ENCODE peak calls at places on chromosome 16, in eight cellular contexts. One of them, this sample, is unnamed.

GRCh38 chr16:2785101-2785991 is 2.0 kb downstream of the PRSS33 start:
- DNase-seq in dermis microvascular lymphatic vessel endothelial cell: no peak
- DNase-seq in Caki2: no peak
- DNase-seq in hippocampal formation: no peak
- DNase-seq in activated CD4-positive, alpha-beta memory T cell treated with anti-CD3 and anti-CD28 coated beads for 36 hours: peak; percentile 44
- DNase-seq in NCI-H2081: no peak
- DNase-seq in AG08396: no peak
- DNase-seq in memory B cell: no peak
- DNase-seq in this sample: peak; percentile 53

GRCh38 chr16:68088130-68088972 is 3.2 kb downstream of the NFATC3 start:
- DNase-seq in dermis microvascular lymphatic vessel endothelial cell: no peak
- DNase-seq in Caki2: no peak
- DNase-seq in hippocampal formation: no peak
- DNase-seq in activated CD4-positive, alpha-beta memory T cell treated with anti-CD3 and anti-CD28 coated beads for 36 hours: no peak
- DNase-seq in NCI-H2081: no peak
- DNase-seq in AG08396: no peak
- DNase-seq in memory B cell: no peak
- DNase-seq in this sample: no peak

GRCh38 chr16:86996081-86996480 is 321.1 kb downstream of the C16orf95 start:
- DNase-seq in dermis microvascular lymphatic vessel endothelial cell: no peak
- DNase-seq in Caki2: no peak
- DNase-seq in hippocampal formation: no peak
- DNase-seq in activated CD4-positive, alpha-beta memory T cell treated with anti-CD3 and anti-CD28 coated beads for 36 hours: no peak
- DNase-seq in NCI-H2081: no peak
- DNase-seq in AG08396: no peak
- DNase-seq in memory B cell: no peak
- DNase-seq in this sample: no peak

GRCh38 chr16:66205287-66206167 is 161.0 kb upstream of the CDH5 start:
- DNase-seq in dermis microvascular lymphatic vessel endothelial cell: no peak
- DNase-seq in Caki2: no peak
- DNase-seq in hippocampal formation: no peak
- DNase-seq in activated CD4-positive, alpha-beta memory T cell treated with anti-CD3 and anti-CD28 coated beads for 36 hours: no peak
- DNase-seq in NCI-H2081: no peak
- DNase-seq in AG08396: no peak
- DNase-seq in memory B cell: no peak
- DNase-seq in this sample: no peak

GRCh38 chr16:89489040-89489721 is 1.2 kb downstream of the ANKRD11 start:
- DNase-seq in dermis microvascular lymphatic vessel endothelial cell: peak; percentile 63
- DNase-seq in Caki2: peak; percentile 83
- DNase-seq in hippocampal formation: peak; percentile 64
- DNase-seq in activated CD4-positive, alpha-beta memory T cell treated with anti-CD3 and anti-CD28 coated beads for 36 hours: peak; percentile 91
- DNase-seq in NCI-H2081: peak; percentile 71
- DNase-seq in AG08396: peak; percentile 86
- DNase-seq in memory B cell: peak; percentile 74
- DNase-seq in this sample: peak; percentile 85

GRCh38 chr16:4481526-4481925 is 5.3 kb downstream of the HMOX2 start:
- DNase-seq in dermis microvascular lymphatic vessel endothelial cell: no peak
- DNase-seq in Caki2: no peak
- DNase-seq in hippocampal formation: no peak
- DNase-seq in activated CD4-positive, alpha-beta memory T cell treated with anti-CD3 and anti-CD28 coated beads for 36 hours: no peak
- DNase-seq in NCI-H2081: no peak
- DNase-seq in AG08396: no peak
- DNase-seq in memory B cell: no peak
- DNase-seq in this sample: no peak

GRCh38 chr16:50718761-50719400 is 23.0 kb upstream of the CYLD start:
- DNase-seq in dermis microvascular lymphatic vessel endothelial cell: no peak
- DNase-seq in Caki2: no peak
- DNase-seq in hippocampal formation: no peak
- DNase-seq in activated CD4-positive, alpha-beta memory T cell treated with anti-CD3 and anti-CD28 coated beads for 36 hours: no peak
- DNase-seq in NCI-H2081: no peak
- DNase-seq in AG08396: no peak
- DNase-seq in memory B cell: no peak
- DNase-seq in this sample: no peak

GRCh38 chr16:80948886-80949502 is 57.7 kb downstream of the CMC2 start:
- DNase-seq in dermis microvascular lymphatic vessel endothelial cell: no peak
- DNase-seq in Caki2: no peak
- DNase-seq in hippocampal formation: peak; percentile 20
- DNase-seq in activated CD4-positive, alpha-beta memory T cell treated with anti-CD3 and anti-CD28 coated beads for 36 hours: peak; percentile 69
- DNase-seq in NCI-H2081: no peak
- DNase-seq in AG08396: peak; percentile 47
- DNase-seq in memory B cell: no peak
- DNase-seq in this sample: peak; percentile 62

GRCh38 chr16:85227262-85227923 is 115.1 kb upstream of the CIBAR2 start:
- DNase-seq in dermis microvascular lymphatic vessel endothelial cell: no peak
- DNase-seq in Caki2: peak; percentile 32
- DNase-seq in hippocampal formation: no peak
- DNase-seq in activated CD4-positive, alpha-beta memory T cell treated with anti-CD3 and anti-CD28 coated beads for 36 hours: no peak
- DNase-seq in NCI-H2081: no peak
- DNase-seq in AG08396: no peak
- DNase-seq in memory B cell: no peak
- DNase-seq in this sample: no peak

GRCh38 chr16:2963074-2963610 is 933 bp upstream of the KREMEN2 start:
- DNase-seq in dermis microvascular lymphatic vessel endothelial cell: no peak
- DNase-seq in Caki2: no peak
- DNase-seq in hippocampal formation: no peak
- DNase-seq in activated CD4-positive, alpha-beta memory T cell treated with anti-CD3 and anti-CD28 coated beads for 36 hours: no peak
- DNase-seq in NCI-H2081: no peak
- DNase-seq in AG08396: no peak
- DNase-seq in memory B cell: no peak
- DNase-seq in this sample: no peak

GRCh38 chr16:77840623-77841274 is 52.4 kb downstream of the VAT1L start:
- DNase-seq in dermis microvascular lymphatic vessel endothelial cell: no peak
- DNase-seq in Caki2: no peak
- DNase-seq in hippocampal formation: no peak
- DNase-seq in activated CD4-positive, alpha-beta memory T cell treated with anti-CD3 and anti-CD28 coated beads for 36 hours: no peak
- DNase-seq in NCI-H2081: no peak
- DNase-seq in AG08396: no peak
- DNase-seq in memory B cell: no peak
- DNase-seq in this sample: no peak

GRCh38 chr16:89140401-89140800 is 31.1 kb upstream of the CDH15 start:
- DNase-seq in dermis microvascular lymphatic vessel endothelial cell: no peak
- DNase-seq in Caki2: no peak
- DNase-seq in hippocampal formation: no peak
- DNase-seq in activated CD4-positive, alpha-beta memory T cell treated with anti-CD3 and anti-CD28 coated beads for 36 hours: no peak
- DNase-seq in NCI-H2081: no peak
- DNase-seq in AG08396: no peak
- DNase-seq in memory B cell: no peak
- DNase-seq in this sample: no peak

GRCh38 chr16:10828851-10829331 is 10.3 kb upstream of the TVP23A start:
- DNase-seq in dermis microvascular lymphatic vessel endothelial cell: peak; percentile 48
- DNase-seq in Caki2: no peak
- DNase-seq in hippocampal formation: peak; percentile 72
- DNase-seq in activated CD4-positive, alpha-beta memory T cell treated with anti-CD3 and anti-CD28 coated beads for 36 hours: no peak
- DNase-seq in NCI-H2081: peak; percentile 53
- DNase-seq in AG08396: peak; percentile 74
- DNase-seq in memory B cell: no peak
- DNase-seq in this sample: peak; percentile 35

GRCh38 chr16:27382187-27382855 is 19.7 kb upstream of the IL21R start:
- DNase-seq in dermis microvascular lymphatic vessel endothelial cell: no peak
- DNase-seq in Caki2: no peak
- DNase-seq in hippocampal formation: no peak
- DNase-seq in activated CD4-positive, alpha-beta memory T cell treated with anti-CD3 and anti-CD28 coated beads for 36 hours: no peak
- DNase-seq in NCI-H2081: no peak
- DNase-seq in AG08396: no peak
- DNase-seq in memory B cell: no peak
- DNase-seq in this sample: no peak

GRCh38 chr16:27704252-27704651 is 154.3 kb downstream of the KATNIP start:
- DNase-seq in dermis microvascular lymphatic vessel endothelial cell: peak; percentile 68
- DNase-seq in Caki2: no peak
- DNase-seq in hippocampal formation: no peak
- DNase-seq in activated CD4-positive, alpha-beta memory T cell treated with anti-CD3 and anti-CD28 coated beads for 36 hours: no peak
- DNase-seq in NCI-H2081: no peak
- DNase-seq in AG08396: no peak
- DNase-seq in memory B cell: no peak
- DNase-seq in this sample: no peak

GRCh38 chr16:56539667-56540066 is 19.8 kb upstream of the BBS2 start:
- DNase-seq in dermis microvascular lymphatic vessel endothelial cell: no peak
- DNase-seq in Caki2: no peak
- DNase-seq in hippocampal formation: no peak
- DNase-seq in activated CD4-positive, alpha-beta memory T cell treated with anti-CD3 and anti-CD28 coated beads for 36 hours: no peak
- DNase-seq in NCI-H2081: no peak
- DNase-seq in AG08396: no peak
- DNase-seq in memory B cell: no peak
- DNase-seq in this sample: no peak

GRCh38 chr16:31215287-31216115 is 1.4 kb downstream of the PYDC1 start:
- DNase-seq in dermis microvascular lymphatic vessel endothelial cell: no peak
- DNase-seq in Caki2: peak; percentile 72
- DNase-seq in hippocampal formation: no peak
- DNase-seq in activated CD4-positive, alpha-beta memory T cell treated with anti-CD3 and anti-CD28 coated beads for 36 hours: peak; percentile 32
- DNase-seq in NCI-H2081: no peak
- DNase-seq in AG08396: peak; percentile 96
- DNase-seq in memory B cell: peak; percentile 40
- DNase-seq in this sample: peak; percentile 64

GRCh38 chr16:80824623-80825364 is 20.4 kb upstream of the CDYL2 start:
- DNase-seq in dermis microvascular lymphatic vessel endothelial cell: peak; percentile 69
- DNase-seq in Caki2: peak; percentile 26
- DNase-seq in hippocampal formation: no peak
- DNase-seq in activated CD4-positive, alpha-beta memory T cell treated with anti-CD3 and anti-CD28 coated beads for 36 hours: peak; percentile 54
- DNase-seq in NCI-H2081: peak; percentile 30
- DNase-seq in AG08396: peak; percentile 34
- DNase-seq in memory B cell: no peak
- DNase-seq in this sample: no peak

GRCh38 chr16:87895641-87896141 is 26.4 kb upstream of the SLC7A5 start:
- DNase-seq in dermis microvascular lymphatic vessel endothelial cell: no peak
- DNase-seq in Caki2: no peak
- DNase-seq in hippocampal formation: no peak
- DNase-seq in activated CD4-positive, alpha-beta memory T cell treated with anti-CD3 and anti-CD28 coated beads for 36 hours: peak; percentile 96
- DNase-seq in NCI-H2081: no peak
- DNase-seq in AG08396: no peak
- DNase-seq in memory B cell: no peak
- DNase-seq in this sample: peak; percentile 46

GRCh38 chr16:88533381-88533831 is 36.8 kb upstream of the ZC3H18 start:
- DNase-seq in dermis microvascular lymphatic vessel endothelial cell: no peak
- DNase-seq in Caki2: no peak
- DNase-seq in hippocampal formation: peak; percentile 10
- DNase-seq in activated CD4-positive, alpha-beta memory T cell treated with anti-CD3 and anti-CD28 coated beads for 36 hours: no peak
- DNase-seq in NCI-H2081: no peak
- DNase-seq in AG08396: peak; percentile 67
- DNase-seq in memory B cell: no peak
- DNase-seq in this sample: no peak

GRCh38 chr16:50411034-50411433 is 42.2 kb upstream of the BRD7 start:
- DNase-seq in dermis microvascular lymphatic vessel endothelial cell: no peak
- DNase-seq in Caki2: no peak
- DNase-seq in hippocampal formation: no peak
- DNase-seq in activated CD4-positive, alpha-beta memory T cell treated with anti-CD3 and anti-CD28 coated beads for 36 hours: no peak
- DNase-seq in NCI-H2081: no peak
- DNase-seq in AG08396: no peak
- DNase-seq in memory B cell: no peak
- DNase-seq in this sample: no peak

GRCh38 chr16:85829751-85830445 is 30.4 kb downstream of the COX4I1 start:
- DNase-seq in dermis microvascular lymphatic vessel endothelial cell: no peak
- DNase-seq in Caki2: no peak
- DNase-seq in hippocampal formation: no peak
- DNase-seq in activated CD4-positive, alpha-beta memory T cell treated with anti-CD3 and anti-CD28 coated beads for 36 hours: no peak
- DNase-seq in NCI-H2081: no peak
- DNase-seq in AG08396: no peak
- DNase-seq in memory B cell: no peak
- DNase-seq in this sample: peak; percentile 50

GRCh38 chr16:88676502-88677242 is 9.6 kb downstream of the SNAI3 start:
- DNase-seq in dermis microvascular lymphatic vessel endothelial cell: no peak
- DNase-seq in Caki2: no peak
- DNase-seq in hippocampal formation: no peak
- DNase-seq in activated CD4-positive, alpha-beta memory T cell treated with anti-CD3 and anti-CD28 coated beads for 36 hours: no peak
- DNase-seq in NCI-H2081: no peak
- DNase-seq in AG08396: no peak
- DNase-seq in memory B cell: no peak
- DNase-seq in this sample: no peak

GRCh38 chr16:31472559-31473203 is 729 bp downstream of the TGFB1I1 start:
- DNase-seq in dermis microvascular lymphatic vessel endothelial cell: peak; percentile 87
- DNase-seq in Caki2: peak; percentile 89
- DNase-seq in hippocampal formation: no peak
- DNase-seq in activated CD4-positive, alpha-beta memory T cell treated with anti-CD3 and anti-CD28 coated beads for 36 hours: peak; percentile 67
- DNase-seq in NCI-H2081: peak; percentile 67
- DNase-seq in AG08396: peak; percentile 98
- DNase-seq in memory B cell: no peak
- DNase-seq in this sample: peak; percentile 41

GRCh38 chr16:15887283-15887682 is 1.1 kb downstream of the CEP20 start:
- DNase-seq in dermis microvascular lymphatic vessel endothelial cell: no peak
- DNase-seq in Caki2: no peak
- DNase-seq in hippocampal formation: no peak
- DNase-seq in activated CD4-positive, alpha-beta memory T cell treated with anti-CD3 and anti-CD28 coated beads for 36 hours: no peak
- DNase-seq in NCI-H2081: no peak
- DNase-seq in AG08396: no peak
- DNase-seq in memory B cell: no peak
- DNase-seq in this sample: no peak

GRCh38 chr16:24869033-24869432 is 23.3 kb downstream of the SLC5A11 start:
- DNase-seq in dermis microvascular lymphatic vessel endothelial cell: no peak
- DNase-seq in Caki2: no peak
- DNase-seq in hippocampal formation: no peak
- DNase-seq in activated CD4-positive, alpha-beta memory T cell treated with anti-CD3 and anti-CD28 coated beads for 36 hours: no peak
- DNase-seq in NCI-H2081: no peak
- DNase-seq in AG08396: no peak
- DNase-seq in memory B cell: no peak
- DNase-seq in this sample: no peak

GRCh38 chr16:6913535-6913934 is 419.1 kb upstream of the RBFOX1 start:
- DNase-seq in dermis microvascular lymphatic vessel endothelial cell: no peak
- DNase-seq in Caki2: no peak
- DNase-seq in hippocampal formation: no peak
- DNase-seq in activated CD4-positive, alpha-beta memory T cell treated with anti-CD3 and anti-CD28 coated beads for 36 hours: no peak
- DNase-seq in NCI-H2081: peak; percentile 32
- DNase-seq in AG08396: no peak
- DNase-seq in memory B cell: no peak
- DNase-seq in this sample: no peak

GRCh38 chr16:86231321-86231995 is 278.9 kb upstream of the FOXF1 start:
- DNase-seq in dermis microvascular lymphatic vessel endothelial cell: peak; percentile 27
- DNase-seq in Caki2: no peak
- DNase-seq in hippocampal formation: peak; percentile 3
- DNase-seq in activated CD4-positive, alpha-beta memory T cell treated with anti-CD3 and anti-CD28 coated beads for 36 hours: no peak
- DNase-seq in NCI-H2081: no peak
- DNase-seq in AG08396: no peak
- DNase-seq in memory B cell: no peak
- DNase-seq in this sample: no peak

GRCh38 chr16:69233124-69233523 is 46.2 kb downstream of the SNTB2 start:
- DNase-seq in dermis microvascular lymphatic vessel endothelial cell: no peak
- DNase-seq in Caki2: no peak
- DNase-seq in hippocampal formation: no peak
- DNase-seq in activated CD4-positive, alpha-beta memory T cell treated with anti-CD3 and anti-CD28 coated beads for 36 hours: no peak
- DNase-seq in NCI-H2081: no peak
- DNase-seq in AG08396: no peak
- DNase-seq in memory B cell: no peak
- DNase-seq in this sample: no peak

GRCh38 chr16:27243725-27244362 is 24.7 kb downstream of the NSMCE1 start:
- DNase-seq in dermis microvascular lymphatic vessel endothelial cell: no peak
- DNase-seq in Caki2: no peak
- DNase-seq in hippocampal formation: no peak
- DNase-seq in activated CD4-positive, alpha-beta memory T cell treated with anti-CD3 and anti-CD28 coated beads for 36 hours: peak; percentile 8
- DNase-seq in NCI-H2081: no peak
- DNase-seq in AG08396: no peak
- DNase-seq in memory B cell: no peak
- DNase-seq in this sample: no peak

GRCh38 chr16:29826342-29826695 is 6.1 kb downstream of the MVP start:
- DNase-seq in dermis microvascular lymphatic vessel endothelial cell: no peak
- DNase-seq in Caki2: no peak
- DNase-seq in hippocampal formation: no peak
- DNase-seq in activated CD4-positive, alpha-beta memory T cell treated with anti-CD3 and anti-CD28 coated beads for 36 hours: no peak
- DNase-seq in NCI-H2081: no peak
- DNase-seq in AG08396: no peak
- DNase-seq in memory B cell: no peak
- DNase-seq in this sample: no peak

This sample was measured in Peyer's patch.